ENCODE peak calls at places on chromosome 16, in four cellular contexts. D is renal cortical epithelial cell; Z is activated CD8-positive, alpha-beta T cell treated with anti-CD3 and anti-CD28 coated beads, Interleukin-2, amount 10 ng/mL, durations not matched to agents 7 days and 5 days; V is EL. H is an unnamed sample.

GRCh38 chr16:28063611-28064061 is at the start of gene GSG1L:
- DNase-seq in D (no peak), Z (no peak), V (no peak), H (no peak)

GRCh38 chr16:74999683-75000480 is 1.1 kb downstream of the ZNRF1 start:
- DNase-seq in D (no peak), Z (peak; percentile 73), V (peak; percentile 58), H (peak; percentile 41)

GRCh38 chr16:85436636-85437160 is 176.4 kb upstream of the GSE1 start:
- DNase-seq in D (no peak), Z (no peak), V (no peak), H (no peak)

GRCh38 chr16:106623-107324 is 28.7 kb downstream of the MPG start:
- DNase-seq in D (peak; percentile 71), Z (peak; percentile 75), V (peak; percentile 76), H (peak; percentile 67)

GRCh38 chr16:53346-54236 is at the start of the genes POLR3K and SNRNP25:
- DNase-seq in D (peak; percentile 90), Z (peak; percentile 99), V (peak; percentile 97), H (peak; percentile 94)

GRCh38 chr16:84735846-84736586 is 36.2 kb downstream of the USP10 start:
- DNase-seq in D (peak; percentile 16), Z (peak; percentile 46), V (no peak), H (peak; percentile 45)

GRCh38 chr16:200388-200787 is 20.1 kb downstream of the HBQ1 start:
- DNase-seq in D (peak; percentile 80), Z (no peak), V (peak; percentile 80), H (peak; percentile 16)

GRCh38 chr16:74034862-74035261 is 261.8 kb upstream of the PSMD7 start:
- DNase-seq in D (no peak), Z (no peak), V (peak; percentile 3), H (peak; percentile 36)

GRCh38 chr16:30748634-30749445 is 615 bp downstream of the PHKG2 start:
- DNase-seq in D (peak; percentile 8), Z (peak; percentile 47), V (peak; percentile 56), H (peak; percentile 33)

GRCh38 chr16:50516890-50517289 is 31.3 kb upstream of the NKD1 start:
- DNase-seq in D (no peak), Z (no peak), V (no peak), H (no peak)

GRCh38 chr16:89049484-89050118 is 44.1 kb upstream of the ACSF3 start:
- DNase-seq in D (no peak), Z (no peak), V (no peak), H (no peak)

GRCh38 chr16:27243725-27244362 is 24.7 kb downstream of the NSMCE1 start:
- DNase-seq in D (no peak), Z (no peak), V (no peak), H (no peak)

GRCh38 chr16:29708917-29709600 is 30.1 kb downstream of the QPRT start:
- DNase-seq in D (no peak), Z (no peak), V (no peak), H (no peak)

GRCh38 chr16:1877089-1877488 is 5.1 kb upstream of the MEIOB start:
- DNase-seq in D (no peak), Z (no peak), V (no peak), H (no peak)

GRCh38 chr16:3690991-3691720 is 26.2 kb downstream of the TRAP1 start:
- DNase-seq in D (no peak), Z (no peak), V (peak; percentile 36), H (no peak)

GRCh38 chr16:66386629-66387622 is 20.4 kb downstream of the CDH5 start:
- DNase-seq in D (no peak), Z (no peak), V (no peak), H (no peak)

GRCh38 chr16:51151951-51152663 is 1.0 kb upstream of the SALL1 start:
- DNase-seq in D (peak; percentile 85), Z (no peak), V (peak; percentile 81), H (no peak)

GRCh38 chr16:81513204-81514040 is 68.8 kb downstream of the CMIP start:
- DNase-seq in D (peak; percentile 45), Z (no peak), V (peak; percentile 25), H (no peak)

GRCh38 chr16:79334127-79334526 is 266.4 kb downstream of the MAF start:
- DNase-seq in D (no peak), Z (peak; percentile 27), V (no peak), H (no peak)

GRCh38 chr16:26197707-26198106 is 505.9 kb downstream of the HS3ST4 start:
- DNase-seq in D (no peak), Z (no peak), V (no peak), H (no peak)

GRCh38 chr16:6946106-6946505 is 386.5 kb upstream of the RBFOX1 start:
- DNase-seq in D (no peak), Z (no peak), V (no peak), H (no peak)

GRCh38 chr16:75770051-75770450 is 43.8 kb upstream of the CPHXL start:
- DNase-seq in D (no peak), Z (no peak), V (no peak), H (no peak)

GRCh38 chr16:67163164-67163902 is 1.2 kb upstream of the HSF4 start:
- DNase-seq in D (no peak), Z (peak; percentile 59), V (peak; percentile 48), H (no peak)

GRCh38 chr16:77748426-77748825 is 26.1 kb downstream of the NUDT7 start:
- DNase-seq in D (no peak), Z (no peak), V (no peak), H (no peak)

GRCh38 chr16:86215233-86215978 is 294.9 kb upstream of the FOXF1 start:
- DNase-seq in D (no peak), Z (no peak), V (no peak), H (no peak)